ENCODE peak calls at places on chromosomes 4 and X, in seven cellular contexts. A, H, G, O, T, N and Q are unnamed samples. For H3K4me1, the result is how much of the 10 kb centered on the place peaks cover.

GRCh38 chr4:25628441-25628840 is 27.2 kb upstream of the SLC34A2 start:
- DNase-seq in A (no peak), H (no peak), G (peak), O (no peak), T (no peak), N (no peak), Q (no peak)

GRCh38 chr4:78226279-78226678 is 169.2 kb downstream of the FRAS1 start:
- DNase-seq in A (no peak), H (no peak), G (no peak), O (no peak), T (no peak), N (no peak), Q (no peak)

GRCh38 chrX:66030505-66031317 is 9.2 kb downstream of the VSIG4 start:
- DNase-seq in A (no peak), H (no peak), G (no peak), O (no peak), T (peak), N (no peak), Q (no peak)

GRCh38 chrX:95703696-95704095 is 980.9 kb upstream of the DIAPH2 start:
- DNase-seq in A (peak), H (no peak), G (no peak), O (no peak), T (no peak), N (no peak), Q (no peak)

GRCh38 chr4:76607266-76607799 is 172.3 kb downstream of the SHROOM3 start:
- DNase-seq in A (peak), H (no peak), G (no peak), O (no peak), T (no peak), N (no peak), Q (no peak)

GRCh38 chr4:185472063-185472542 is 570 bp upstream of the CCDC110 start:
- DNase-seq in A (peak), H (no peak), G (no peak), O (no peak), T (no peak), N (no peak), Q (no peak)

GRCh38 chrX:82658492-82658891 is 849.6 kb upstream of the POU3F4 start:
- DNase-seq in A (no peak), H (no peak), G (no peak), O (no peak), T (no peak), N (no peak), Q (no peak)

GRCh38 chrX:41858161-41858775 is 65.1 kb downstream of the CASK start:
- DNase-seq in A (no peak), H (no peak), G (no peak), O (no peak), T (no peak), N (no peak), Q (no peak)

GRCh38 chr4:150821641-150822040 is 193.4 kb downstream of the LRBA start:
- DNase-seq in A (no peak), H (no peak), G (no peak), O (no peak), T (no peak), N (no peak), Q (no peak)

GRCh38 chr4:74855879-74856278 is 61.6 kb upstream of the BTC start:
- DNase-seq in A (no peak), H (no peak), G (no peak), O (no peak), T (no peak), N (no peak), Q (no peak)

GRCh38 chr4:113952452-113953029 is 26.9 kb downstream of the ARSJ start:
- DNase-seq in A (peak), H (no peak), G (no peak), O (no peak), T (no peak), N (no peak), Q (no peak)

GRCh38 chr4:12122316-12122715 is 693.6 kb upstream of the HS3ST1 start:
- DNase-seq in A (no peak), H (no peak), G (no peak), O (no peak), T (no peak), N (no peak), Q (no peak)

GRCh38 chrX:136156560-136157117 is 9.3 kb downstream of the FHL1 start:
- DNase-seq in A (peak), H (no peak), G (no peak), O (no peak), T (no peak), N (no peak), Q (no peak)

GRCh38 chr4:26441110-26441509 is 49.2 kb downstream of the CCKAR start:
- DNase-seq in A (no peak), H (no peak), G (no peak), O (no peak), T (no peak), N (no peak), Q (no peak)

GRCh38 chr4:8238061-8238511 is 31.5 kb upstream of the HTRA3 start:
- DNase-seq in A (peak), H (no peak), G (peak), O (no peak), T (no peak), N (peak), Q (no peak)

GRCh38 chr4:151142758-151143157 is 43.3 kb downstream of the RPS3A start:
- DNase-seq in A (no peak), H (no peak), G (no peak), O (no peak), T (no peak), N (no peak), Q (no peak)

GRCh38 chr4:179678093-179678804 is 2236.0 kb upstream of the AGA start:
- DNase-seq in A (no peak), H (no peak), G (no peak), O (no peak), T (no peak), N (no peak), Q (no peak)

GRCh38 chr4:113423631-113424030 is 337.9 kb downstream of the CAMK2D start:
- DNase-seq in A (no peak), H (no peak), G (no peak), O (no peak), T (no peak), N (no peak), Q (no peak)

GRCh38 chr4:124946696-124947095 is 234.2 kb upstream of the ANKRD50 start:
- DNase-seq in A (no peak), H (no peak), G (no peak), O (no peak), T (no peak), N (no peak), Q (no peak)

GRCh38 chr4:124943938-124944337 is 231.4 kb upstream of the ANKRD50 start:
- DNase-seq in A (no peak), H (no peak), G (no peak), O (no peak), T (no peak), N (no peak), Q (no peak)

GRCh38 chr4:124947622-124948265 is 235.2 kb upstream of the ANKRD50 start:
- DNase-seq in A (peak), H (no peak), G (no peak), O (no peak), T (no peak), N (no peak), Q (no peak)

GRCh38 chr4:124943145-124943889 is 230.8 kb upstream of the ANKRD50 start:
- DNase-seq in A (no peak), H (no peak), G (no peak), O (no peak), T (no peak), N (no peak), Q (no peak)

GRCh38 chr4:124945422-124945821 is 232.9 kb upstream of the ANKRD50 start:
- DNase-seq in A (peak), H (no peak), G (no peak), O (no peak), T (no peak), N (no peak), Q (no peak)
- H3K27ac ChIP-seq in A (peak), H (no peak), G (no peak), O (no peak), T (no peak), N (no peak), Q (no peak)

GRCh38 chrX:40010550-40011364 is 87.0 kb downstream of the BCOR start:
- DNase-seq in A (no peak), H (no peak), G (peak), O (no peak), T (no peak), N (peak), Q (no peak)
- H3K4me1 ChIP-seq in A (under half), H (under half), G (half or more), O (under half), T (under half), N (under half), Q (under half)

GRCh38 chrX:53320543-53321215 is 39.3 kb upstream of the IQSEC2 start:
- DNase-seq in A (no peak), H (no peak), G (peak), O (peak), T (peak), N (peak), Q (peak)
- H3K4me3 ChIP-seq in A (peak), H (peak), G (peak), O (peak), T (peak), N (peak), Q (peak)

GRCh38 chr4:123418486-123418931 is 21.9 kb downstream of the SPRY1 start:
- DNase-seq in A (peak), H (no peak), G (no peak), O (no peak), T (no peak), N (no peak), Q (no peak)
- H3K27ac ChIP-seq in A (peak), H (peak), G (peak), O (peak), T (peak), N (peak), Q (peak)

GRCh38 chrX:152403515-152403914 is 47.6 kb downstream of the GABRA3 start:
- DNase-seq in A (no peak), H (no peak), G (no peak), O (no peak), T (no peak), N (no peak), Q (no peak)

GRCh38 chrX:152399395-152399794 is 51.7 kb downstream of the GABRA3 start:
- DNase-seq in A (peak), H (no peak), G (no peak), O (no peak), T (no peak), N (no peak), Q (no peak)
- H3K4me1 ChIP-seq in A (under half), H (under half), G (under half), O (under half), T (under half), N (under half), Q (under half)

GRCh38 chr4:189092596-189092995 is 848.1 kb upstream of the FRG1 start:
- DNase-seq in A (peak), H (no peak), G (no peak), O (no peak), T (no peak), N (no peak), Q (no peak)
- H3K4me3 ChIP-seq in A (peak), H (no peak), G (no peak), O (no peak), T (no peak), N (no peak), Q (no peak)

GRCh38 chrX:63934160-63934559 is 149.1 kb upstream of the ARHGEF9 start:
- DNase-seq in A (no peak), H (no peak), G (no peak), O (no peak), T (no peak), N (no peak), Q (no peak)

GRCh38 chrX:63932907-63933306 is 147.9 kb upstream of the ARHGEF9 start:
- DNase-seq in A (no peak), H (no peak), G (peak), O (no peak), T (no peak), N (peak), Q (no peak)

GRCh38 chrX:63932006-63932405 is 147.0 kb upstream of the ARHGEF9 start:
- DNase-seq in A (no peak), H (no peak), G (no peak), O (no peak), T (no peak), N (no peak), Q (no peak)

GRCh38 chrX:63930140-63930539 is 145.1 kb upstream of the ARHGEF9 start:
- DNase-seq in A (no peak), H (no peak), G (no peak), O (no peak), T (no peak), N (no peak), Q (no peak)

GRCh38 chrX:63929608-63930007 is 144.6 kb upstream of the ARHGEF9 start:
- DNase-seq in A (no peak), H (no peak), G (no peak), O (no peak), T (no peak), N (no peak), Q (no peak)
- H3K27ac ChIP-seq in A (no peak), H (no peak), G (no peak), O (no peak), T (no peak), N (no peak), Q (no peak)